ENCODE peak calls at places on chromosomes 1 and 21, in four cellular contexts. One of them, this sample, is unnamed.

GRCh38 chr1:33275706-33276572 is 19.6 kb downstream of the ZNF362 start:
- DNase-seq in body of pancreas: peak
- DNase-seq in right lobe of liver: peak
- DNase-seq in T-cell: no peak
- DNase-seq in this sample: no peak

GRCh38 chr1:233707153-233707905 is 93.4 kb downstream of the KCNK1 start:
- DNase-seq in body of pancreas: peak
- DNase-seq in T-cell: no peak
- DNase-seq in right lobe of liver: no peak
- DNase-seq in this sample: no peak

GRCh38 chr1:94974224-94974623 is 47.3 kb upstream of the CNN3 start:
- DNase-seq in body of pancreas: no peak
- DNase-seq in right lobe of liver: no peak
- DNase-seq in T-cell: no peak
- DNase-seq in this sample: no peak

GRCh38 chr1:47210666-47211065 is 20.8 kb upstream of the PDZK1IP1 start:
- DNase-seq in body of pancreas: no peak
- DNase-seq in T-cell: no peak
- DNase-seq in right lobe of liver: no peak
- DNase-seq in this sample: no peak

GRCh38 chr21:35829014-35829525 is 231.3 kb downstream of the SETD4 start:
- DNase-seq in T-cell: no peak
- DNase-seq in right lobe of liver: no peak
- DNase-seq in body of pancreas: no peak
- DNase-seq in this sample: no peak

GRCh38 chr1:221431068-221431651 is 310.7 kb downstream of the DUSP10 start:
- DNase-seq in T-cell: no peak
- DNase-seq in right lobe of liver: no peak
- DNase-seq in body of pancreas: no peak
- DNase-seq in this sample: no peak

GRCh38 chr21:35561076-35561475 is 499.2 kb downstream of the SETD4 start:
- DNase-seq in right lobe of liver: no peak
- DNase-seq in T-cell: no peak
- DNase-seq in body of pancreas: no peak
- DNase-seq in this sample: no peak

GRCh38 chr1:89363196-89363595 is 663 bp upstream of the GBP6 start:
- DNase-seq in body of pancreas: no peak
- DNase-seq in T-cell: no peak
- DNase-seq in right lobe of liver: no peak
- DNase-seq in this sample: no peak

GRCh38 chr1:89688607-89689006 is 55.7 kb downstream of the LRRC8C start:
- DNase-seq in T-cell: no peak
- DNase-seq in right lobe of liver: no peak
- DNase-seq in body of pancreas: no peak
- DNase-seq in this sample: no peak

GRCh38 chr1:186178426-186179043 is 196.5 kb downstream of the TPR start:
- DNase-seq in T-cell: no peak
- DNase-seq in right lobe of liver: no peak
- DNase-seq in body of pancreas: no peak
- DNase-seq in this sample: no peak

GRCh38 chr1:155968670-155969069 is 9.7 kb downstream of the ARHGEF2 start:
- DNase-seq in body of pancreas: no peak
- DNase-seq in T-cell: no peak
- DNase-seq in right lobe of liver: no peak
- DNase-seq in this sample: no peak

GRCh38 chr21:42865361-42866160 is 13.8 kb downstream of the WDR4 start:
- DNase-seq in body of pancreas: no peak
- DNase-seq in right lobe of liver: peak
- DNase-seq in T-cell: no peak
- DNase-seq in this sample: no peak

GRCh38 chr21:17819878-17820232 is 699 bp upstream of the C21orf91 start:
- DNase-seq in body of pancreas: no peak
- DNase-seq in T-cell: no peak
- DNase-seq in right lobe of liver: no peak
- DNase-seq in this sample: peak

GRCh38 chr1:44881011-44881632 is 38.1 kb upstream of the PTCH2 start:
- DNase-seq in body of pancreas: no peak
- DNase-seq in right lobe of liver: no peak
- DNase-seq in T-cell: no peak
- DNase-seq in this sample: no peak

GRCh38 chr21:33112670-33113596 is 43.0 kb downstream of the OLIG1 start:
- DNase-seq in T-cell: no peak
- DNase-seq in body of pancreas: no peak
- DNase-seq in right lobe of liver: no peak
- DNase-seq in this sample: no peak

GRCh38 chr1:74368335-74368734 is 133.1 kb downstream of the TNNI3K start:
- DNase-seq in right lobe of liver: no peak
- DNase-seq in body of pancreas: no peak
- DNase-seq in T-cell: no peak
- DNase-seq in this sample: no peak